ENCODE peak calls at places on chromosomes 13 and 19, in five cellular contexts. Z, N, W, M and O are unnamed samples.

GRCh38 chr19:16888629-16889371 is at the start of gene F2RL3:
- DNase-seq in W (no peak), M (no peak), Z (no peak), N (peak; percentile 68), O (no peak)

GRCh38 chr13:98474761-98475160 is 102.1 kb downstream of the STK24 start:
- DNase-seq in W (no peak), M (no peak), Z (no peak), N (no peak), O (no peak)

GRCh38 chr13:45219938-45220375 is 19.1 kb upstream of the KCTD4 start:
- DNase-seq in N (no peak), M (no peak), W (no peak), Z (no peak), O (no peak)

GRCh38 chr19:608155-609000 is 18.7 kb downstream of the HCN2 start:
- DNase-seq in N (no peak), W (no peak), M (no peak), Z (no peak), O (no peak)

GRCh38 chr13:112445411-112446271 is 69.5 kb downstream of the SPACA7 start:
- DNase-seq in Z (no peak), N (no peak), M (peak; percentile 6), W (no peak), O (no peak)

GRCh38 chr13:50261502-50261901 is 246.3 kb downstream of the KCNRG start:
- DNase-seq in M (no peak), N (no peak), W (no peak), Z (no peak), O (no peak)

GRCh38 chr19:33395561-33396550 is 22.3 kb downstream of the CEBPG start:
- DNase-seq in W (no peak), Z (no peak), N (no peak), M (no peak), O (no peak)

GRCh38 chr19:18878058-18878797 is 17.7 kb downstream of the CERS1 start:
- DNase-seq in N (no peak), Z (no peak), W (no peak), M (no peak), O (no peak)